ENCODE peak calls at places on chromosomes 5 and 9, in nine cellular contexts. R is K562, U is GM12891, S is Peyer's patch, E is lower leg skin, O is heart left ventricle, P is upper lobe of left lung, F is adrenal gland, Z is breast epithelium. W is an unnamed sample.

GRCh38 chr9:112091805-112092204 is 83.3 kb downstream of the SUSD1 start:
- DNase-seq in O (no peak), P (no peak), R (no peak), Z (no peak), S (no peak), F (peak), U (no peak), E (no peak), W (no peak)

GRCh38 chr5:140239939-140240700 is 62.8 kb downstream of the PFDN1 start:
- DNase-seq in E (no peak), Z (peak), R (peak), P (no peak), O (peak), F (peak), U (peak), S (peak), W (no peak)

GRCh38 chr5:53649352-53649751 is 88.9 kb downstream of the NDUFS4 start:
- DNase-seq in S (no peak), U (no peak), P (no peak), Z (no peak), O (no peak), F (no peak), E (no peak), R (no peak), W (no peak)

GRCh38 chr9:122929803-122930354 is 1.4 kb downstream of the ZBTB26 start:
- DNase-seq in Z (no peak), P (no peak), R (no peak), S (no peak), F (no peak), U (no peak), E (no peak), O (no peak), W (no peak)

GRCh38 chr9:117782931-117783788 is 79.0 kb downstream of the TLR4 start:
- DNase-seq in S (peak), O (peak), U (no peak), Z (peak), R (no peak), P (no peak), F (peak), E (peak), W (peak)

GRCh38 chr9:93621922-93622321 is 45.5 kb downstream of the PHF2 start:
- DNase-seq in Z (no peak), R (no peak), F (no peak), P (no peak), S (peak), U (no peak), O (no peak), E (no peak), W (no peak)

GRCh38 chr5:178625679-178626483 is 969 bp downstream of the CLK4 start:
- DNase-seq in O (no peak), F (peak), U (no peak), S (no peak), P (no peak), E (peak), R (peak), Z (no peak), W (no peak)

GRCh38 chr9:109440117-109440515 is 58.0 kb downstream of the PTPN3 start:
- DNase-seq in R (no peak), Z (no peak), O (no peak), U (no peak), P (no peak), F (peak), E (no peak), S (no peak), W (no peak)

GRCh38 chr9:68704498-68704803 is 589 bp upstream of the PIP5K1B start:
- DNase-seq in S (no peak), E (no peak), P (no peak), O (no peak), F (no peak), Z (no peak), R (no peak), U (no peak), W (no peak)

GRCh38 chr9:112061152-112061740 is 113.9 kb downstream of the SUSD1 start:
- DNase-seq in P (no peak), R (peak), U (peak), F (peak), O (peak), Z (no peak), S (peak), E (peak), W (peak)

GRCh38 chr5:41517909-41518308 is 7.5 kb upstream of the PLCXD3 start:
- DNase-seq in R (no peak), O (no peak), E (no peak), U (no peak), S (no peak), Z (no peak), F (no peak), P (no peak), W (no peak)
- TF ChIP-seq POLR2A in R (no peak), O (no peak), E (no peak), U (no peak), S (no peak), Z (no peak), F (no peak), P (no peak), W (no peak)

GRCh38 chr5:16508730-16509531 is 43.3 kb upstream of the ZNF622 start:
- DNase-seq in F (peak), U (no peak), P (peak), Z (peak), S (no peak), E (peak), R (peak), O (peak), W (peak)
- TF ChIP-seq POLR2A in F (no peak), U (no peak), P (no peak), Z (no peak), S (peak), E (no peak), R (no peak), O (peak), W (no peak)

GRCh38 chr9:129885018-129885669 is 49.9 kb downstream of the USP20 start:
- DNase-seq in F (peak), S (peak), O (peak), U (no peak), R (peak), Z (no peak), E (no peak), P (no peak), W (no peak)
- TF ChIP-seq POLR2A in F (no peak), S (no peak), O (no peak), U (peak), R (no peak), Z (no peak), E (no peak), P (no peak), W (no peak)

GRCh38 chr5:149273950-149274349 is 2.3 kb downstream of the AFAP1L1 start:
- DNase-seq in S (no peak), E (no peak), P (no peak), R (no peak), F (no peak), U (no peak), Z (no peak), O (no peak), W (no peak)
- TF ChIP-seq POLR2A in S (no peak), E (no peak), P (no peak), R (no peak), F (no peak), U (no peak), Z (no peak), O (no peak), W (no peak)

DNA sequence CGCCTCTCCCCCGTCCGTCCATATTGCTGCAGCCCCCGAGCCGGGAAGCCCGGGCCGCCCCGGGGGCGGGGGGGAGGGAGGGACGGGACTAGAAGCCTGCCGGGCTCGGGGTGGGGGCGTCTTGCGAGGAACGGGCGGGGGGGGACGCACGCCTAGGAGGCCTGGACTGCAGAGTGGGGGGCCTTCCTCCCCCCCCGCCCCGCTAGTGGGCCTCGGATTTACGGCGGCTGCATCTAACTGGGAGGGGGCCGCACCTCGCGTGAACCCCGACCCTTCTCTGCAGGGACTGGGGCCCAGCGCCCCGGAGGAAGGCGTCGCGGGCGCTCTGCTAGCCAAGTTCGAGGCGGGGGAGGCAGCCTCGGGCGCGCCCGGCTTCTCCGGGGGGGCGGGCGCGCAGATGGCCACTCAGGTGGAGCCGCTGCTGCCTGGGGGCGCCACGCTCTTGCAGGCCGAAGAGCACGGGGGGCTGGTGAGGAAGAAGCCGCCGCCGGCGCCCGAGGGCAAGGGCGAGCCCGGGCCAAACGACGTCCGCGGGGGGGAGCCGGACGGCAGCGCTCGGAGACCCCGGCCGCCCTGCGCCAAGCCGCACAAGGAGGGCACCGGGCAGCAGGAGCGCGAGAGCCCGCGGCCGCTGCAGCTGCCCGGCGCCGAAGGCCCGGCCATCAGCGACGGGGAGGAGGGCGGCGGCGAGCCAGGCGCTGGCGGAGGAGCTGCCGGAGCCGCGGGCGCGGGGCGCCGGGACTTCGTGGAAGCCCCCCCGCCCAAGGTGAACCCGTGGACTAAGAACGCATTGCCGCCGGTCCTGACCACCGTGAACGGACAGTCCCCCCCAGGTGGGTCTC is at the start of gene LARP1:
- DNase-seq in E (peak), O (peak), U (no peak), R (peak), S (peak), F (peak), Z (no peak), P (peak), W (peak)
- TF ChIP-seq POLR2A in E (no peak), O (no peak), U (no peak), R (no peak), S (no peak), F (no peak), Z (no peak), P (no peak), W (no peak)

GRCh38 chr9:70258692-70259511 is at the start of gene SMC5:
- DNase-seq in U (peak), O (peak), Z (peak), P (peak), R (peak), F (peak), E (peak), S (peak), W (peak)

GRCh38 chr9:70257512-70257911 is 1.3 kb upstream of the SMC5 start:
- DNase-seq in R (no peak), O (no peak), U (no peak), Z (no peak), F (no peak), E (no peak), P (no peak), S (no peak), W (no peak)

GRCh38 chr9:70255521-70255920 is 3.3 kb upstream of the SMC5 start:
- DNase-seq in U (no peak), P (no peak), O (no peak), F (no peak), Z (no peak), E (no peak), R (no peak), S (no peak), W (no peak)

GRCh38 chr9:70257991-70258691 is 637 bp upstream of the SMC5 start:
- DNase-seq in E (no peak), R (peak), U (peak), O (peak), F (peak), S (peak), Z (peak), P (no peak), W (peak)

DNA sequence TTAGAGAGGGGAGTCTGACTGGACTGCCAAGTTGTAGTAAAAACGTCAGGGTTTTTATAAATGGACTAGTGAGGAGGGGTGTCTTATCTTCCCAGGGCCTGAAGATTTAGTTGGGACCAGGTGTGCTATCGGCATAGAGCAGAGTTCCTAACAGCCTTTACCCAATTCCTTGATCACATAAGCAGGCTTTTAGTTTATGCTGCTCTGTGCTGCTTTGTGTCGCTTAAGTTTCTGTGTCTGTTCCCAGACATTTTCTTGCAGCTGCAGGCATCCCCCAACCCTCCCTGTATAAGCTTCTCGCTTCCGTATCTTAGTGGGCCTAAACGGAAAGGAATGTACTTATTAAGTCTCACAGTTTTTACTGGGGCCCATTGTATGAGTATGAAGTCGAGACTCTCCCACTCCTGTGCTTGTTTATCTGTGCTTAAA is 2.6 kb upstream of the SMC5 start:
- DNase-seq in O (no peak), S (no peak), E (no peak), P (no peak), R (peak), F (no peak), Z (no peak), U (no peak), W (peak)
- TF ChIP-seq POLR2A in O (no peak), S (no peak), E (no peak), P (peak), R (no peak), F (no peak), Z (no peak), U (no peak), W (no peak)

GRCh38 chr9:34989946-34990635 is 546 bp downstream of the DNAJB5 start:
- DNase-seq in O (peak), U (no peak), Z (no peak), R (peak), P (peak), F (peak), S (peak), E (no peak), W (peak)
- TF ChIP-seq POLR2A in O (no peak), U (no peak), Z (no peak), R (no peak), P (no peak), F (no peak), S (no peak), E (no peak), W (no peak)

DNA sequence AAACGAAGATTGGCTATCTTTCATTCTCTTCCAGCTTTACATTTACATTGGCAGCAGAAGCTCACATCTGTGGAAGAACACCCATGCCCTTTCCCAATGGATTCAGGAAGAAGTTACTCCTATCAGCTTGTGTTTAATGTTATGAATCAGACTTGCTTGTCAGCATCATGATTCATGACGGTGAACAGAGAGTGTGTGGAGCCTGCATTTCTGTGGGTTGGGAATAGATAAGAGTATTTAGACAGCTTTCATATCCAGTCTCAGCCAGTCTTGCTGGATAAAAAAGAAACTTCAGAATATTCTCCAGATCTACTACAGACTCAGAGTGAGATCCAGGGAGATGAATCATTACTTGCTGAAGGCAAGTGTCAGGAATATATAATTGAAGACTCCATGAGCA is 812.9 kb upstream of the ZNF608 start:
- DNase-seq in P (no peak), S (no peak), Z (no peak), E (no peak), R (no peak), O (no peak), U (no peak), F (peak), W (peak)
- TF ChIP-seq POLR2A in P (no peak), S (no peak), Z (no peak), E (no peak), R (no peak), O (no peak), U (no peak), F (no peak), W (no peak)

GRCh38 chr9:38392235-38393127 is at the start of gene ALDH1B1:
- DNase-seq in P (peak), U (peak), Z (peak), R (peak), F (peak), O (peak), E (peak), S (peak), W (peak)
- TF ChIP-seq POLR2A in P (no peak), U (peak), Z (no peak), R (peak), F (peak), O (peak), E (no peak), S (peak), W (peak)

W was measured in H54.